ENCODE peak calls at places on chromosomes 3 and 15, in ten cellular contexts. Q is HL-60; F is activated CD4-positive, alpha-beta T cell treated with anti-CD3 and anti-CD28 coated beads for 24 hours; C is ovary; S is activated B cell treated with CpG ODN at 0.5 μM for 24 hours; W is stimulated activated effector memory CD8-positive, alpha-beta T cell treated with anti-CD3 and anti-CD28 coated beads, Interleukin-12 subunit alpha, Interleukin-12 subunit beta, amount 100 ng/mL, for 72 hours; N is A549; O is cortex of kidney; X is stimulated activated naive CD4-positive, alpha-beta T cell; G is GDM1. I is an unnamed sample.

GRCh38 chr3:65713016-65713415 is 325.7 kb downstream of the MAGI1 start:
- DNase-seq in S (no peak), G (no peak), W (no peak), Q (no peak), C (no peak), X (no peak), O (no peak), N (no peak), F (no peak), I (no peak)

GRCh38 chr15:98800437-98801233 is 152.3 kb downstream of the IGF1R start:
- DNase-seq in Q (peak), C (peak), F (no peak), X (no peak), O (no peak), N (peak), S (no peak), G (no peak), W (no peak), I (no peak)

GRCh38 chr15:31364301-31365031 is 37.8 kb downstream of the KLF13 start:
- DNase-seq in W (no peak), G (no peak), O (no peak), N (no peak), S (no peak), X (no peak), C (no peak), F (no peak), Q (peak), I (no peak)

GRCh38 chr15:40790723-40791122 is 16.2 kb upstream of the ZFYVE19 start:
- DNase-seq in Q (no peak), X (no peak), S (no peak), C (no peak), G (no peak), O (no peak), F (no peak), W (no peak), N (no peak), I (no peak)

GRCh38 chr15:34055868-34056595 is 17.0 kb upstream of the AVEN start:
- DNase-seq in G (no peak), W (no peak), O (no peak), N (no peak), F (no peak), C (no peak), X (no peak), Q (no peak), S (no peak), I (no peak)

GRCh38 chr3:57060089-57060829 is at the start of gene SPATA12:
- DNase-seq in C (peak), F (no peak), Q (peak), O (no peak), N (peak), G (peak), W (no peak), S (no peak), X (no peak), I (no peak)

GRCh38 chr15:68821190-68821897 is 649 bp upstream of the ANP32A start:
- DNase-seq in N (peak), G (no peak), Q (no peak), C (peak), F (no peak), W (no peak), O (no peak), S (no peak), X (no peak), I (no peak)

GRCh38 chr3:60917136-60917535 is 334.1 kb downstream of the FHIT start:
- DNase-seq in W (no peak), Q (no peak), O (no peak), C (no peak), F (no peak), S (no peak), G (no peak), N (no peak), X (no peak), I (no peak)

GRCh38 chr15:39287322-39288195 is 293.3 kb upstream of the THBS1 start:
- DNase-seq in Q (no peak), C (no peak), F (no peak), O (no peak), X (no peak), N (no peak), S (no peak), W (no peak), G (no peak), I (no peak)

GRCh38 chr15:49366496-49366895 is 56.5 kb upstream of the FGF7 start:
- DNase-seq in W (no peak), G (no peak), Q (no peak), F (no peak), S (no peak), C (no peak), X (no peak), O (no peak), N (no peak), I (no peak)

GRCh38 chr15:64845826-64846225 is 4.1 kb downstream of the PLEKHO2 start:
- DNase-seq in C (no peak), Q (no peak), O (no peak), S (no peak), X (no peak), W (no peak), N (no peak), F (no peak), G (no peak), I (no peak)

GRCh38 chr3:129001101-129001816 is at the start of gene EFCC1:
- DNase-seq in S (no peak), G (peak), W (no peak), C (peak), O (no peak), X (no peak), F (no peak), Q (no peak), N (no peak), I (no peak)

GRCh38 chr3:138877246-138877645 is 42.5 kb upstream of the PIK3CB start:
- DNase-seq in Q (no peak), X (no peak), W (no peak), G (peak), N (no peak), O (no peak), S (no peak), F (no peak), C (no peak), I (no peak)

I was measured in T-cell.